ENCODE peak calls at places on chromosomes 3 and 15, in seven cellular contexts. S is HFF-Myc; J is body of pancreas; Q is neuronal stem cell; D is naive thymus-derived CD4-positive, alpha-beta T cell; W is DND-41; U is H7. Z is an unnamed sample.

GRCh38 chr3:150721285-150722130 is 17.8 kb upstream of the ERICH6 start:
- DNase-seq in S (peak), J (no peak), Q (peak), D (peak), W (peak), U (peak), Z (peak)

GRCh38 chr15:38455096-38455495 is 1.2 kb downstream of the FAM98B start:
- DNase-seq in S (no peak), J (no peak), Q (no peak), D (no peak), W (no peak), U (no peak), Z (no peak)

GRCh38 chr3:126360046-126360713 is 3.0 kb upstream of the KLF15 start:
- DNase-seq in S (no peak), J (no peak), Q (no peak), D (no peak), W (no peak), U (no peak), Z (no peak)

GRCh38 chr3:195820186-195820585 is 8.5 kb upstream of the MUC4 start:
- DNase-seq in S (no peak), J (no peak), Q (no peak), D (no peak), W (no peak), U (no peak), Z (no peak)

GRCh38 chr15:78991476-78991875 is 46.6 kb upstream of the CTSH start:
- DNase-seq in S (no peak), J (no peak), Q (no peak), D (no peak), W (no peak), U (no peak), Z (no peak)

GRCh38 chr3:195245531-195245951 is 25.4 kb downstream of the XXYLT1 start:
- DNase-seq in S (no peak), J (no peak), Q (no peak), D (no peak), W (no peak), U (no peak), Z (no peak)

GRCh38 chr15:55168350-55168974 is 28.3 kb downstream of the RSL24D1 start:
- DNase-seq in S (peak), J (peak), Q (peak), D (peak), W (peak), U (peak), Z (peak)

GRCh38 chr3:172448661-172449467 is 608 bp upstream of the GHSR start:
- DNase-seq in S (no peak), J (no peak), Q (no peak), D (no peak), W (no peak), U (peak), Z (no peak)

GRCh38 chr15:36186376-36186775 is 393.1 kb upstream of the CDIN1 start:
- DNase-seq in S (no peak), J (no peak), Q (no peak), D (no peak), W (no peak), U (no peak), Z (no peak)

GRCh38 chr15:75436861-75437260 is 14.6 kb downstream of the SIN3A start:
- DNase-seq in S (no peak), J (no peak), Q (no peak), D (no peak), W (no peak), U (no peak), Z (no peak)

GRCh38 chr3:170163956-170164645 is 17.4 kb downstream of the PHC3 start:
- DNase-seq in S (no peak), J (no peak), Q (no peak), D (no peak), W (no peak), U (no peak), Z (no peak)

GRCh38 chr3:11145888-11146287 is 8.4 kb upstream of the HRH1 start:
- DNase-seq in S (peak), J (no peak), Q (no peak), D (no peak), W (no peak), U (no peak), Z (no peak)

GRCh38 chr3:15064299-15064834 is 748 bp downstream of the MRPS25 start:
- DNase-seq in S (no peak), J (peak), Q (no peak), D (peak), W (peak), U (peak), Z (no peak)

GRCh38 chr15:24772709-24773373 is 97.3 kb downstream of the NPAP1 start:
- DNase-seq in S (peak), J (peak), Q (peak), D (peak), W (no peak), U (no peak), Z (no peak)

GRCh38 chr15:78315686-78316085 is 16.3 kb upstream of the SKIC8 start:
- DNase-seq in S (no peak), J (no peak), Q (no peak), D (no peak), W (peak), U (peak), Z (peak)

GRCh38 chr3:38646062-38646461 is 3.4 kb downstream of the SCN5A start:
- DNase-seq in S (no peak), J (no peak), Q (no peak), D (no peak), W (no peak), U (no peak), Z (no peak)

GRCh38 chr15:25054329-25054728 is 99.5 kb downstream of the SNRPN start:
- DNase-seq in S (no peak), J (no peak), Q (no peak), D (no peak), W (no peak), U (no peak), Z (no peak)

GRCh38 chr3:197031315-197032285 is 2.0 kb upstream of the MELTF start:
- DNase-seq in S (peak), J (peak), Q (no peak), D (no peak), W (no peak), U (no peak), Z (no peak)

GRCh38 chr3:100358413-100358812 is 23.9 kb downstream of the NIT2 start:
- DNase-seq in S (no peak), J (no peak), Q (no peak), D (no peak), W (no peak), U (no peak), Z (no peak)

GRCh38 chr15:80152896-80153876 is at the start of gene FAH:
- DNase-seq in S (no peak), J (peak), Q (no peak), D (peak), W (peak), U (no peak), Z (no peak)

GRCh38 chr3:160134454-160134853 is 90.8 kb upstream of the C3orf80 start:
- DNase-seq in S (no peak), J (no peak), Q (no peak), D (no peak), W (no peak), U (no peak), Z (no peak)

GRCh38 chr3:43077261-43077660 is 28.6 kb downstream of the POMGNT2 start:
- DNase-seq in S (no peak), J (no peak), Q (no peak), D (no peak), W (no peak), U (no peak), Z (no peak)

GRCh38 chr3:28348286-28348636 is 260 bp upstream of the ZCWPW2 start:
- DNase-seq in S (no peak), J (no peak), Q (no peak), D (no peak), W (no peak), U (no peak), Z (no peak)

GRCh38 chr3:146382386-146382785 is 87.0 kb downstream of the PLSCR2 start:
- DNase-seq in S (peak), J (no peak), Q (no peak), D (no peak), W (no peak), U (peak), Z (no peak)

GRCh38 chr3:132800958-132801357 is 78.7 kb upstream of the NPHP3 start:
- DNase-seq in S (no peak), J (no peak), Q (no peak), D (no peak), W (no peak), U (no peak), Z (no peak)

GRCh38 chr3:107795514-107796094 is 272.8 kb downstream of the BBX start:
- DNase-seq in S (no peak), J (no peak), Q (no peak), D (no peak), W (no peak), U (no peak), Z (no peak)

GRCh38 chr3:60669636-60670035 is 581.6 kb downstream of the FHIT start:
- DNase-seq in S (no peak), J (no peak), Q (peak), D (no peak), W (no peak), U (peak), Z (no peak)

GRCh38 chr15:77295446-77295845 is 124.5 kb downstream of the PEAK1 start:
- DNase-seq in S (no peak), J (no peak), Q (no peak), D (no peak), W (no peak), U (no peak), Z (no peak)

GRCh38 chr3:126156468-126156867 is 23.9 kb downstream of the ALDH1L1 start:
- DNase-seq in S (no peak), J (no peak), Q (no peak), D (no peak), W (no peak), U (peak), Z (no peak)

GRCh38 chr15:101127503-101128076 is 124.3 kb downstream of the CHSY1 start:
- DNase-seq in S (peak), J (peak), Q (no peak), D (peak), W (peak), U (no peak), Z (peak)

GRCh38 chr3:13552855-13553652 is 4.1 kb downstream of the FBLN2 start:
- DNase-seq in S (no peak), J (no peak), Q (no peak), D (no peak), W (no peak), U (no peak), Z (no peak)
- H3K4me3 ChIP-seq in S (no peak), J (no peak), Q (no peak), D (no peak), W (no peak), U (no peak), Z (no peak)

GRCh38 chr3:114299421-114299820 is 5.6 kb downstream of the TIGIT start:
- DNase-seq in S (peak), J (no peak), Q (no peak), D (peak), W (no peak), U (peak), Z (no peak)
- H3K4me3 ChIP-seq in S (no peak), J (no peak), Q (no peak), D (no peak), W (no peak), U (no peak), Z (no peak)

DNA sequence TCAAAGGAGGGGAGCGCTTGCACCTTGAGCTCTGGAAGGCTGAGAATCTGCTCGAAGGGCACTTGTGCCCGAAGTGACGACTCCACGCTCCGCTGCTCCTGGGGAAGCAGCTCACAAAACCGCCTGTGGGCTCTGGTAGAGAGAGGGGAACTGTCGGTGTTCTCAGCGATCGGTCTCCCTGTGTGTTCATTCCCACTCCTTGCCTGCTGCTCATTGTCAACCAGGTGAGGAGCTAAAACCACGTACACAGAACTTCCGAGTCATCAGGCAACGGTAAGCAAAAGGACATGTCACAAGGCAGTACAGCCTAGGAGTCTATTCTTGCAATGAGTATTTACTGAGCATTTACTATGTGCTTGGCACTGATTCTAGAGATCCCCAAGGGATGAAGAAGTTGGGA is 1.5 kb downstream of the CIB1 start:
- DNase-seq in S (no peak), J (peak), Q (no peak), D (no peak), W (no peak), U (peak), Z (no peak)
- H3K4me3 ChIP-seq in S (peak), J (no peak), Q (no peak), D (peak), W (peak), U (no peak), Z (peak)

DNA sequence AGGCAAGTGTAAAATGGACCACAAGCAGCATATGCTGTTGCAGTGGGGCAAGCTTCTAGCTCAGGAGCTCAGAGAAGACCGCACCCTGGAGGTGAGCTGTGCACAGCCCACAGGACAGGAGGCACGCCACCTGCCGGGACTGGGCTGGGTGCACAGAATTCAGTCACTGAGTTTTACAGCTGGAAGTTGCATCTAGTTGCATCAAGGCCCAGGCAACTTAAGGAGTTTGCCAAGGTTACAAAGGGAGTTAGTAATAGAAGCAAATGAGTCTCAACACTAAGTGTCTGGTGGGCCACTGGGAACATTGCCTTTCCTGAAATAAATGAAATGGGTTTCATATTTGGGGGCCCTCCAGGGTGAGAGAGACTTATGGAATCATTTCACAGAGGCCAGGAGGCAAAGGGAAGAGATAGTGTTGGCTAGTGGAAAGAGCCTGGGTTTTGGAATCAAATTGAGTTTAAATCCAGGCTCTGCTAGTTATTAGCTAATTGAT is 36.0 kb upstream of the TIMP4 start:
- DNase-seq in S (no peak), J (no peak), Q (no peak), D (no peak), W (no peak), U (no peak), Z (peak)
- H3K4me3 ChIP-seq in S (no peak), J (no peak), Q (no peak), D (no peak), W (no peak), U (no peak), Z (no peak)

GRCh38 chr15:42456539-42456938 is 34.4 kb downstream of the ZNF106 start:
- DNase-seq in S (no peak), J (no peak), Q (no peak), D (no peak), W (no peak), U (no peak), Z (no peak)

GRCh38 chr15:42461261-42461660 is 29.7 kb downstream of the ZNF106 start:
- DNase-seq in S (no peak), J (no peak), Q (no peak), D (no peak), W (no peak), U (no peak), Z (no peak)

GRCh38 chr15:42456971-42457370 is 34.0 kb downstream of the ZNF106 start:
- DNase-seq in S (no peak), J (no peak), Q (no peak), D (no peak), W (no peak), U (no peak), Z (no peak)

GRCh38 chr15:42453826-42454225 is 37.1 kb downstream of the ZNF106 start:
- DNase-seq in S (no peak), J (no peak), Q (no peak), D (no peak), W (no peak), U (no peak), Z (no peak)

DNA sequence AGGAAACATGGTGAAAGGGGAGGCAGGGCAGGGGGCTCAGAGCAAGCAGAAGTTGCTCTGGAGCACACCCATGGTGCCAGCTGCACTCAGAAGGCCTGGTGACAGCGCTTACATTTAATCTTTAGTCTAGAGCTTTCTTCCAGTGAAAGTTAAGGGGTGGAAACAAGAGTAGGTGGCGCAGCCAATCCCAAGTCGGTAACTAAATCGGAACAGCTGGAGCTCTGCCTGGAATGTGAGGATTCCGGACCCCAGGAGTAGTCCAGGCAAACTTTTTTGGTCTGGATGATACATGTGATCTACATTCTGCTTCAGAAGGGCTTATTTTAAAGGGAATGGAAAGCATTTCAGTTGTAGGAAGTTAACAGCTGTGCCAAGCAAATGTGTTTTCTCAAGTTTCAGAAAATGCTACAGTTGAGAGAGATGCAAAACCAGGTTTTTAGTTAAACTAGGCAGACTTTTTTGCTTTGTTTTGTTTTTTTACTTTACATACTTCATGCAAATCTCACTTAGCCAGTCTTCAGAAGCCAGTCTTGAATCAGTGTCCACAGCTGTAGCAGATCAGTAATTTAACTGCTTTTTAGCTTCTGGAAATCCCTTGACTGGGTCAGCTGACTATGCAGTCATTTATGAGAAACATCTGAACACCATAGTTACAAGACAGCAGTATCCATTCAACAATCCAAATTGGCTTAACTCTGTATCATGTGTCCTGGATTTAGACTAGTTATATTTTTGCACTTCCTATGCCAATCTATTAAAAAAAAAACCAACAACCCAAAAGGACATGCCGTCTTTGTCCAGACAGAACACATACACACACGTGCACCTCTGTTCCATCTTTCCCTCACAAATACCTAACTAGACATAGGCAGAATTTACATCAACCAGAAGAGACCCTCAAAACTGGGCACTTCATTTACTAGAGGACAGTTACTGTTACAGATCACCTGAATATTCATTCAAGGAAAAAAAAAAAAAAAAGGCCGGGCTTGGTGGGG is 33.2 kb downstream of the ZNF106 start:
- DNase-seq in S (peak), J (peak), Q (peak), D (no peak), W (no peak), U (peak), Z (no peak)
- H3K4me3 ChIP-seq in S (peak), J (no peak), Q (no peak), D (no peak), W (no peak), U (no peak), Z (no peak)

GRCh38 chr3:115624029-115624645 is 827 bp downstream of the GAP43 start:
- DNase-seq in S (no peak), J (no peak), Q (no peak), D (no peak), W (no peak), U (peak), Z (no peak)
- H3K4me3 ChIP-seq in S (peak), J (no peak), Q (peak), D (no peak), W (no peak), U (peak), Z (no peak)